ENCODE peak calls at places on chromosomes 16 and 17, in five cellular contexts. W, Q, K, L and C are unnamed samples.

GRCh38 chr16:75074920-75075687 is 41.5 kb downstream of the LDHD start:
- DNase-seq in W (peak), Q (peak), K (peak), L (no peak), C (no peak)

GRCh38 chr17:37461668-37462067 is 28.0 kb upstream of the DUSP14 start:
- DNase-seq in W (no peak), Q (no peak), K (no peak), L (no peak), C (no peak)

GRCh38 chr17:40485851-40486512 is 15.4 kb downstream of the TNS4 start:
- DNase-seq in W (no peak), Q (peak), K (no peak), L (no peak), C (peak)

GRCh38 chr17:7208027-7208571 is 11.5 kb downstream of the DLG4 start:
- DNase-seq in W (no peak), Q (no peak), K (no peak), L (no peak), C (no peak)

GRCh38 chr17:550041-550398 is 164.6 kb downstream of the VPS53 start:
- DNase-seq in W (no peak), Q (peak), K (no peak), L (no peak), C (peak)

GRCh38 chr16:87226926-87227650 is 90.1 kb downstream of the C16orf95 start:
- DNase-seq in W (no peak), Q (peak), K (no peak), L (no peak), C (no peak)

GRCh38 chr17:50451943-50452626 is 16.6 kb downstream of the CHAD start:
- DNase-seq in W (no peak), Q (no peak), K (no peak), L (no peak), C (no peak)

GRCh38 chr17:79832211-79833109 is 6.8 kb downstream of the CBX4 start:
- DNase-seq in W (no peak), Q (peak), K (no peak), L (peak), C (no peak)

GRCh38 chr17:5049314-5049819 is 14.1 kb upstream of the SLC52A1 start:
- DNase-seq in W (peak), Q (no peak), K (no peak), L (no peak), C (no peak)

GRCh38 chr17:5203908-5204294 is 12.2 kb upstream of the ZNF594 start:
- DNase-seq in W (no peak), Q (peak), K (no peak), L (no peak), C (peak)

GRCh38 chr17:55056530-55056929 is 88.0 kb downstream of the STXBP4 start:
- DNase-seq in W (no peak), Q (peak), K (no peak), L (no peak), C (peak)

GRCh38 chr16:81661082-81661481 is 118.0 kb upstream of the PLCG2 start:
- DNase-seq in W (no peak), Q (no peak), K (no peak), L (no peak), C (peak)

GRCh38 chr17:27551701-27552466 is 79.1 kb upstream of the LGALS9 start:
- DNase-seq in W (no peak), Q (peak), K (no peak), L (no peak), C (peak)

GRCh38 chr16:85652431-85653221 is 36.1 kb downstream of the GINS2 start:
- DNase-seq in W (no peak), Q (peak), K (no peak), L (peak), C (peak)

GRCh38 chr16:69651217-69651616 is 75.1 kb downstream of the NQO1 start:
- DNase-seq in W (no peak), Q (no peak), K (no peak), L (no peak), C (no peak)

GRCh38 chr17:48163809-48164208 is 56.2 kb downstream of the SNX11 start:
- DNase-seq in W (no peak), Q (no peak), K (no peak), L (no peak), C (no peak)

GRCh38 chr17:30443721-30444120 is 33.5 kb upstream of the GOSR1 start:
- DNase-seq in W (no peak), Q (no peak), K (no peak), L (no peak), C (no peak)

GRCh38 chr16:65336169-65336568 is 214.3 kb upstream of the CDH11 start:
- DNase-seq in W (no peak), Q (peak), K (no peak), L (no peak), C (peak)

GRCh38 chr16:27499659-27500055 is 50.1 kb downstream of the GTF3C1 start:
- DNase-seq in W (no peak), Q (no peak), K (no peak), L (no peak), C (no peak)

GRCh38 chr16:18932243-18932997 is 6.2 kb upstream of the SMG1 start:
- DNase-seq in W (no peak), Q (peak), K (no peak), L (no peak), C (no peak)

GRCh38 chr16:56518435-56518834 is 1.4 kb downstream of the BBS2 start:
- DNase-seq in W (no peak), Q (no peak), K (no peak), L (no peak), C (no peak)

GRCh38 chr17:48254896-48255295 is 147.3 kb downstream of the SNX11 start:
- DNase-seq in W (no peak), Q (peak), K (no peak), L (no peak), C (peak)